ENCODE peak calls at places on chromosome 1, in nine cellular contexts. E is AG08395, G is NAMALWA, U is T1000, M is H1, J is HuH-7, L is body of pancreas, V is non-pigmented ciliary epithelial cell, H is dorsolateral prefrontal cortex. D is an unnamed sample.

GRCh38 chr1:32592953-32593352 is 53.7 kb downstream of the ZBTB8A start:
- DNase-seq in E (peak; percentile 5), G (no peak), U (no peak), M (no peak), J (no peak), L (no peak), V (no peak), H (no peak), D (no peak)

GRCh38 chr1:55618203-55618602 is 403.0 kb upstream of the USP24 start:
- DNase-seq in E (no peak), G (no peak), U (no peak), M (no peak), J (no peak), L (peak; percentile 22), V (no peak), H (no peak), D (no peak)

GRCh38 chr1:150127868-150128267 is 21.8 kb upstream of the PLEKHO1 start:
- DNase-seq in E (no peak), G (no peak), U (no peak), M (no peak), J (no peak), L (no peak), V (no peak), H (no peak), D (no peak)

GRCh38 chr1:54810144-54810942 is 9.2 kb upstream of the TTC22 start:
- DNase-seq in E (peak; percentile 89), G (peak; percentile 68), U (peak; percentile 16), M (no peak), J (peak; percentile 88), L (peak; percentile 74), V (no peak), H (peak; percentile 51), D (no peak)

GRCh38 chr1:94792876-94793605 is 27.1 kb upstream of the SLC44A3 start:
- DNase-seq in E (peak; percentile 68), G (no peak), U (no peak), M (no peak), J (peak; percentile 20), L (no peak), V (no peak), H (no peak), D (no peak)

GRCh38 chr1:70504176-70504820 is 93.2 kb downstream of the CTH start:
- DNase-seq in E (peak; percentile 15), G (no peak), U (no peak), M (no peak), J (no peak), L (no peak), V (no peak), H (no peak), D (no peak)

GRCh38 chr1:231563253-231563652 is 34.8 kb downstream of the TSNAX start:
- DNase-seq in E (no peak), G (no peak), U (no peak), M (no peak), J (no peak), L (no peak), V (no peak), H (no peak), D (no peak)

GRCh38 chr1:34597877-34598514 is 156.9 kb upstream of the GJB5 start:
- DNase-seq in E (peak; percentile 79), G (peak; percentile 75), U (peak; percentile 84), M (peak; percentile 62), J (peak; percentile 66), L (peak; percentile 78), V (peak; percentile 4), H (peak; percentile 81), D (peak; percentile 40)

GRCh38 chr1:77888071-77888428 is 374 bp upstream of the NEXN start:
- DNase-seq in E (peak; percentile 69), G (peak; percentile 16), U (no peak), M (no peak), J (peak; percentile 69), L (no peak), V (peak; percentile 41), H (no peak), D (no peak)

GRCh38 chr1:9846611-9847171 is 22.9 kb upstream of the CLSTN1 start:
- DNase-seq in E (no peak), G (no peak), U (no peak), M (no peak), J (no peak), L (no peak), V (no peak), H (no peak), D (no peak)

GRCh38 chr1:43996733-43997115 is 5.3 kb downstream of the CCDC24 start:
- DNase-seq in E (no peak), G (no peak), U (no peak), M (no peak), J (no peak), L (no peak), V (no peak), H (no peak), D (no peak)